ENCODE peak calls at places on chromosomes 6 and 20, in ten cellular contexts. B is breast epithelium, G is right lobe of liver, I is transverse colon, S is ovary, M is esophagus squamous epithelium, X is uterus, O is body of pancreas, A is heart left ventricle, H is testis. Q is an unnamed sample.

GRCh38 chr6:14759976-14760672 is 485.7 kb upstream of the JARID2 start:
- DNase-seq in S (no peak), A (no peak), B (no peak), M (no peak), I (peak; percentile 29), G (no peak), H (no peak), O (no peak), X (no peak), Q (no peak)

GRCh38 chr6:44731485-44732095 is 344.1 kb downstream of the CDC5L start:
- DNase-seq in I (no peak), B (no peak), S (no peak), A (no peak), M (no peak), X (no peak), G (no peak), H (no peak), O (no peak), Q (no peak)

GRCh38 chr6:114000066-114000465 is 29.1 kb upstream of the HDAC2 start:
- DNase-seq in I (no peak), G (no peak), X (no peak), S (no peak), M (no peak), B (no peak), A (no peak), H (no peak), O (no peak), Q (no peak)

GRCh38 chr6:148451690-148452089 is 109.1 kb downstream of the SASH1 start:
- DNase-seq in X (no peak), H (no peak), A (no peak), B (no peak), I (peak; percentile 15), M (no peak), O (no peak), S (no peak), G (no peak), Q (no peak)

GRCh38 chr6:7073810-7074525 is 33.8 kb upstream of the RREB1 start:
- DNase-seq in H (peak; percentile 70), I (peak; percentile 66), M (no peak), A (peak; percentile 22), G (no peak), B (no peak), S (peak; percentile 40), X (no peak), O (no peak), Q (peak; percentile 93)

GRCh38 chr6:125913864-125914351 is 42.7 kb upstream of the HINT3 start:
- DNase-seq in A (no peak), G (no peak), X (peak; percentile 24), I (peak; percentile 69), M (no peak), H (no peak), S (no peak), B (no peak), O (no peak), Q (no peak)

GRCh38 chr6:33213166-33213988 is 5.1 kb downstream of the RING1 start:
- DNase-seq in A (peak; percentile 49), M (no peak), B (no peak), G (peak; percentile 43), S (peak; percentile 42), I (no peak), H (no peak), X (no peak), O (no peak), Q (peak; percentile 79)

GRCh38 chr6:137728386-137729349 is 138.4 kb upstream of the TNFAIP3 start:
- DNase-seq in M (no peak), S (no peak), H (peak; percentile 50), I (no peak), O (peak; percentile 33), X (no peak), B (no peak), G (no peak), A (peak; percentile 39), Q (no peak)

GRCh38 chr20:24102290-24102689 is 113.7 kb upstream of the GGTLC1 start:
- DNase-seq in X (no peak), O (no peak), A (no peak), M (no peak), H (peak; percentile 28), G (peak; percentile 75), I (no peak), S (no peak), B (no peak), Q (no peak)

GRCh38 chr20:49319204-49319809 is 41.5 kb upstream of the ZNFX1 start:
- DNase-seq in O (no peak), X (no peak), H (no peak), S (no peak), I (no peak), G (no peak), M (no peak), A (no peak), B (no peak), Q (no peak)

GRCh38 chr20:43969501-43969900 is 54.8 kb downstream of the TOX2 start:
- DNase-seq in O (no peak), B (no peak), S (no peak), I (no peak), G (no peak), M (no peak), X (no peak), A (no peak), H (no peak), Q (no peak)

GRCh38 chr6:98880486-98880885 is 46.1 kb downstream of the POU3F2 start:
- DNase-seq in A (no peak), B (no peak), G (no peak), H (no peak), X (no peak), M (no peak), O (no peak), I (no peak), S (no peak), Q (no peak)

GRCh38 chr6:21264288-21264818 is 329.2 kb upstream of the SOX4 start:
- DNase-seq in I (no peak), H (no peak), A (no peak), B (no peak), S (no peak), O (no peak), X (no peak), M (no peak), G (no peak), Q (no peak)

GRCh38 chr6:169752074-169752623 is 727 bp downstream of the ERMARD start:
- DNase-seq in M (no peak), I (no peak), B (no peak), G (no peak), X (no peak), O (no peak), H (peak; percentile 30), A (no peak), S (no peak), Q (no peak)

DNA sequence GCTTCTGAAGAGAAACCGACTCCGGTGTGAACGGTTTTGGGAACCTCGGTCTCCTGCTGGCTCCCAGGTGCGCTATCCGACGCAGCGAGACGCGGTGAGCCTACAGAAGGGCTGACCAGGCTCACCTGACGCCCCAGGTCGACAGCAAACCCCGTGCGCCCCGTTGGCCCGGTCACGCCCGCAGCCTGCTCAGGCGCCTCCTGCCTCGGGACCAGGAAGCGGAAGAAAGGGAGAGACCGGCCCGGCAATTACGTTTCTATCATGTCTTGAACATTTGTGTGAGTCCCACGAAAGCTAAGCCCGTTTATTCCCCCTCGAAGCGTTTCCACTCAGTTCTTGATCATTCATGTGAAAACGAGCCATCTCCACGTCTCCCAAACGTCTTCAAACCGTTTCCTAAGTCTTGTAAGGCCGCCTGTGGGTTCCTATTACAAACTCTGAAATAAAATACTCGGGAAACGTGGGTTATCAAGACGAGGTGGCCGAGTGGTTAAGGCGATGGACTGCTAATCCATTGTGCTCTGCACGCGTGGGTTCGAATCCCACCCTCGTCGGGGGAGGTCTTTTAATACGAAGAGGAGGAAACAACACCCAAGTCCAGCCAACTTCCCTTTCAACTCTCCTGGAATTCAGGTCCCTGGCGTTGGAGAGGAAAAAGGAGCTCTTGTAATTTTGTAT is 150.5 kb upstream of the PRSS16 start:
- DNase-seq in I (peak; percentile 57), B (peak; percentile 56), O (peak; percentile 53), G (no peak), H (peak; percentile 60), M (no peak), A (no peak), X (no peak), S (peak; percentile 28), Q (no peak)
- TF ChIP-seq POLR2A in I (no peak), B (no peak), O (no peak), G (no peak), H (no peak), M (no peak), A (no peak), X (no peak), S (no peak), Q (no peak)

DNA sequence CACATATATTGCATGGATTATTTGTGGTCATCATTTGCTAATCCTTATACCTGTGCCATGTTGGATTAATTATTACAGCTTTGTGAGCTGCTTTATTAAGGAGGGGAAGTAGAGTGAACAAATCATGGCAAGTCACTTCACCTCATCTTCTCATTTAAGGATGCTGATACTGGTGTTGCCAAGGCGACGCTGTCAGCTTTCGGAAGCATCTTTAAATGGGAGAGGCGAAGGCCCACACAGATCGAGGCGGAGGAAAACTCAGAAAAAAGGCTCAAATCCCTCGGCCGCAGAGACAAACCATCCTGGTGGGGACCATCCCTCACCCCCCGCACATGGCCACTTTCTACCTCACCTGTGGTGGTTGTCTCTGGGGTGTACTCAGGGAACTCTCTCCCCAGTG is 34.8 kb downstream of the FAM110A start:
- DNase-seq in G (no peak), S (no peak), B (no peak), I (no peak), X (no peak), A (no peak), O (no peak), H (no peak), M (no peak), Q (no peak)
- H3K36me3 ChIP-seq in G (no peaks in the 10 kb centered on the region), S (no peaks in the 10 kb centered on the region), B (no peaks in the 10 kb centered on the region), I (no peaks in the 10 kb centered on the region), X (no peaks in the 10 kb centered on the region), A (no peaks in the 10 kb centered on the region), O (no peaks in the 10 kb centered on the region), H (no peaks in the 10 kb centered on the region), M (no peaks in the 10 kb centered on the region), Q (no peaks in the 10 kb centered on the region)

GRCh38 chr20:58020656-58021454 is 207.6 kb downstream of the ANKRD60 start:
- DNase-seq in B (no peak), O (no peak), I (no peak), M (no peak), G (peak; percentile 35), A (no peak), S (no peak), X (no peak), H (no peak), Q (peak; percentile 24)
- TF ChIP-seq POLR2A in B (no peak), O (no peak), I (no peak), M (no peak), G (no peak), A (no peak), S (no peak), X (no peak), H (no peak), Q (no peak)

GRCh38 chr20:25290646-25291431 is 43.0 kb downstream of the PYGB start:
- DNase-seq in A (no peak), G (no peak), S (peak; percentile 23), O (no peak), X (no peak), M (no peak), B (no peak), I (no peak), H (no peak), Q (peak; percentile 72)
- H3K36me3 ChIP-seq in A (peaks cover 70% of the 10 kb centered on the region), G (no peaks in the 10 kb centered on the region), S (no peaks in the 10 kb centered on the region), O (peaks cover 3% of the 10 kb centered on the region), X (no peaks in the 10 kb centered on the region), M (peaks cover 99% of the 10 kb centered on the region), B (no peaks in the 10 kb centered on the region), I (peaks cover 7% of the 10 kb centered on the region), H (no peaks in the 10 kb centered on the region), Q (no peaks in the 10 kb centered on the region)

Q was measured in spleen.